ENCODE peak calls at places on chromosomes 13 and 19, in six cellular contexts. V is Panc1, M is mammary epithelial cell, A is foreskin fibroblast, K is body of pancreas, T is epithelial cell of esophagus. W is an unnamed sample.

GRCh38 chr19:1133471-1133929 is 29.7 kb downstream of the GPX4 start:
- DNase-seq in A (no peak), V (no peak), M (no peak), T (peak), K (no peak), W (no peak)

GRCh38 chr19:15337202-15337601 is 4.9 kb upstream of the BRD4 start:
- DNase-seq in V (peak), T (no peak), K (no peak), A (peak), M (no peak), W (peak)

GRCh38 chr19:7873304-7874079 is 698 bp downstream of the PRR36 start:
- DNase-seq in T (no peak), V (no peak), A (no peak), K (no peak), M (no peak), W (no peak)

GRCh38 chr13:24328145-24328544 is 18.8 kb downstream of the C1QTNF9 start:
- DNase-seq in V (no peak), K (no peak), A (no peak), T (peak), M (no peak), W (no peak)

GRCh38 chr13:73262862-73263627 is 204.2 kb downstream of the KLF5 start:
- DNase-seq in A (no peak), V (no peak), K (no peak), M (peak), T (peak), W (no peak)

GRCh38 chr19:53865918-53866696 is 1.6 kb upstream of the MYADM start:
- DNase-seq in A (peak), M (peak), T (peak), V (no peak), K (peak), W (peak)

GRCh38 chr13:34733720-34734119 is 208.3 kb upstream of the NBEA start:
- DNase-seq in K (no peak), V (no peak), A (peak), M (peak), T (peak), W (no peak)

GRCh38 chr13:106610511-106610910 is 42.6 kb upstream of the ARGLU1 start:
- DNase-seq in A (peak), K (no peak), M (peak), V (no peak), T (peak), W (peak)

GRCh38 chr13:86399572-86399971 is 600.4 kb upstream of the SLITRK6 start:
- DNase-seq in T (no peak), A (no peak), K (no peak), V (no peak), M (no peak), W (no peak)

GRCh38 chr19:16385296-16385695 is 60.7 kb downstream of the KLF2 start:
- DNase-seq in M (no peak), K (peak), V (no peak), A (no peak), T (no peak), W (no peak)

GRCh38 chr13:35501721-35502235 is 25.3 kb upstream of the MAB21L1 start:
- DNase-seq in T (no peak), A (no peak), M (no peak), V (no peak), K (no peak), W (no peak)

GRCh38 chr13:37602743-37603381 is 4.3 kb upstream of the POSTN start:
- DNase-seq in T (peak), K (no peak), M (no peak), A (no peak), V (no peak), W (peak)

GRCh38 chr19:33310606-33311325 is 8.4 kb upstream of the CEBPA start:
- DNase-seq in M (no peak), A (no peak), T (peak), V (no peak), K (peak), W (no peak)

GRCh38 chr19:22427587-22428298 is 5.6 kb upstream of the ZNF98 start:
- DNase-seq in V (no peak), M (no peak), T (no peak), K (peak), A (no peak), W (no peak)

GRCh38 chr19:30371157-30371845 is 883 bp upstream of the ZNF536 start:
- DNase-seq in K (no peak), M (no peak), V (no peak), T (no peak), A (no peak), W (no peak)

GRCh38 chr19:53507523-53508442 is 30.2 kb upstream of the ZNF331 start:
- DNase-seq in A (no peak), K (no peak), V (no peak), T (no peak), M (no peak), W (no peak)

GRCh38 chr13:66364346-66364745 is 865.8 kb downstream of the PCDH9 start:
- DNase-seq in T (no peak), K (no peak), A (no peak), M (no peak), V (no peak), W (no peak)

GRCh38 chr19:45402469-45403070 is 2.3 kb downstream of the PPP1R13L start:
- DNase-seq in M (peak), K (peak), A (no peak), T (peak), V (no peak), W (no peak)

GRCh38 chr19:48858984-48859710 is 9.3 kb downstream of the PLEKHA4 start:
- DNase-seq in K (peak), V (no peak), M (no peak), T (no peak), A (no peak), W (no peak)

GRCh38 chr19:4916292-4917082 is 7.2 kb downstream of the UHRF1 start:
- DNase-seq in K (no peak), V (no peak), T (no peak), M (no peak), A (no peak), W (no peak)

GRCh38 chr19:48990400-48990799 is 2.7 kb downstream of the GYS1 start:
- DNase-seq in V (no peak), T (no peak), K (no peak), M (no peak), A (no peak), W (no peak)

GRCh38 chr19:3535235-3535921 is 3.6 kb upstream of the TEKTIP1 start:
- DNase-seq in V (no peak), A (no peak), K (no peak), T (no peak), M (no peak), W (no peak)

GRCh38 chr13:65111223-65111622 is 2118.9 kb downstream of the PCDH9 start:
- DNase-seq in M (no peak), T (no peak), V (no peak), A (no peak), K (no peak), W (no peak)

GRCh38 chr13:38954844-38955243 is 35.8 kb downstream of the STOML3 start:
- DNase-seq in T (no peak), M (no peak), A (no peak), K (no peak), V (no peak), W (no peak)

GRCh38 chr19:48139053-48139452 is 28.4 kb upstream of the PLA2G4C start:
- DNase-seq in K (no peak), M (no peak), T (no peak), V (no peak), A (no peak), W (no peak)

GRCh38 chr13:35700661-35701060 is 224.2 kb upstream of the MAB21L1 start:
- DNase-seq in K (no peak), M (no peak), V (no peak), T (no peak), A (no peak), W (peak)

GRCh38 chr13:59633290-59633689 is 530.4 kb downstream of the DIAPH3 start:
- DNase-seq in V (no peak), A (no peak), K (no peak), M (no peak), T (no peak), W (no peak)

GRCh38 chr13:54433511-54434206 is 1405.0 kb downstream of the OLFM4 start:
- DNase-seq in T (no peak), M (no peak), K (peak), V (no peak), A (no peak), W (no peak)

GRCh38 chr13:41389580-41389979 is 67.8 kb upstream of the RGCC start:
- DNase-seq in V (no peak), T (no peak), M (no peak), K (no peak), A (no peak), W (no peak)

GRCh38 chr19:8213827-8214672 is 4.9 kb downstream of the CERS4 start:
- DNase-seq in K (no peak), T (no peak), A (no peak), V (no peak), M (no peak), W (no peak)

GRCh38 chr19:13366529-13367143 is 139.6 kb downstream of the CACNA1A start:
- DNase-seq in T (peak), K (no peak), A (peak), M (peak), V (no peak), W (peak)
- TF ChIP-seq CTCF in T (peak), K (no peak), A (peak), M (peak), V (peak), W (peak)

DNA sequence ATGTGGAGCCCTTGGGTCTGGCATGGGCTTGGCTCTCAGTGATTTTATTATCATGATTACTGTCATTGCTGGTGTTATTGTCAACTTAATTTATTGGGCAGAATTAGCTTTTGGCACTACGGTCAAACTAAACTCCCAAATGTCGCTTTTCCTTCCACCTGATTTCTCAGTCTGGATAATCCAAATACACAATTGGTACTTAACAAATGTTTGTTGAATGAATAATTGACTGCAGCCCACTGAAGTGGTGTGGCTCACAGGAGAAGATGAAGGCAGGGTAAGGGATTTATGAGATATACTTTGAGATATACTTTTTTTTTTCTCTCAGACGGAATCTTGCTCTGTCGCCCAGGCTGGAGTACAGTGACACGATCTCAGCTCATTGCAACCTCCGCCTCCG is 1.5 kb downstream of the COLGALT1 start:
- DNase-seq in K (no peak), A (no peak), M (no peak), V (no peak), T (no peak), W (no peak)
- H3K4me3 ChIP-seq in K (no peak), A (peak), M (no peak), V (peak), T (no peak), W (peak)

GRCh38 chr13:113650731-113651148 is 7.3 kb downstream of the ATP4B start:
- DNase-seq in K (peak), A (no peak), V (no peak), M (no peak), T (no peak), W (no peak)

GRCh38 chr13:113650275-113650674 is 7.7 kb downstream of the ATP4B start:
- DNase-seq in A (no peak), M (no peak), V (no peak), K (peak), T (no peak), W (no peak)

GRCh38 chr13:113647351-113648217 is 10.4 kb downstream of the ATP4B start:
- DNase-seq in M (peak), A (peak), V (peak), K (peak), T (peak), W (peak)

GRCh38 chr13:113648218-113648615 is 9.8 kb downstream of the ATP4B start:
- DNase-seq in M (no peak), T (no peak), K (peak), V (no peak), A (no peak), W (no peak)

GRCh38 chr13:113649212-113649611 is 8.8 kb downstream of the ATP4B start:
- DNase-seq in V (no peak), A (no peak), K (peak), M (no peak), T (no peak), W (no peak)
- TF ChIP-seq CTCF in V (no peak), A (no peak), K (no peak), M (no peak), T (no peak), W (no peak)

GRCh38 chr13:110836600-110836903 is 78.3 kb downstream of the ANKRD10 start:
- DNase-seq in M (no peak), V (no peak), T (no peak), K (no peak), A (no peak), W (no peak)

GRCh38 chr13:110841846-110842245 is 73.0 kb downstream of the ANKRD10 start:
- DNase-seq in A (peak), M (peak), V (no peak), T (peak), K (no peak), W (no peak)

GRCh38 chr13:110838867-110839538 is 75.9 kb downstream of the ANKRD10 start:
- DNase-seq in V (no peak), M (no peak), K (no peak), A (no peak), T (no peak), W (no peak)

GRCh38 chr13:110845520-110845919 is 69.3 kb downstream of the ANKRD10 start:
- DNase-seq in T (no peak), M (no peak), V (no peak), K (no peak), A (no peak), W (no peak)

GRCh38 chr13:110841406-110841805 is 73.5 kb downstream of the ANKRD10 start:
- DNase-seq in A (no peak), V (no peak), T (no peak), K (no peak), M (no peak), W (no peak)
- H3K4me3 ChIP-seq in A (no peak), V (no peak), T (no peak), K (no peak), M (no peak), W (no peak)

GRCh38 chr13:102091231-102091630 is 310.6 kb downstream of the FGF14 start:
- DNase-seq in A (no peak), T (peak), M (peak), K (no peak), V (no peak), W (peak)
- TF ChIP-seq CTCF in A (no peak), T (peak), M (peak), K (no peak), V (no peak), W (peak)

GRCh38 chr19:35126624-35126959 is 8.3 kb downstream of the LGI4 start:
- DNase-seq in V (no peak), A (no peak), T (no peak), M (no peak), K (no peak), W (no peak)

GRCh38 chr19:35124098-35125060 is 8.8 kb downstream of the FXYD3 start:
- DNase-seq in A (peak), T (peak), K (peak), M (peak), V (no peak), W (peak)

GRCh38 chr19:35123573-35123972 is 8.0 kb downstream of the FXYD3 start:
- DNase-seq in M (peak), T (peak), V (no peak), A (peak), K (peak), W (no peak)

GRCh38 chr19:35125746-35126623 is 8.9 kb downstream of the LGI4 start:
- DNase-seq in V (no peak), A (no peak), K (no peak), M (peak), T (no peak), W (no peak)

GRCh38 chr19:35125270-35125717 is 9.6 kb downstream of the LGI4 start:
- DNase-seq in A (no peak), K (no peak), V (no peak), T (no peak), M (no peak), W (no peak)
- H3K4me3 ChIP-seq in A (no peak), K (no peak), V (no peak), T (no peak), M (no peak), W (no peak)

GRCh38 chr19:37226248-37226647 is 8.2 kb downstream of the ZNF383 start:
- DNase-seq in A (no peak), V (no peak), T (no peak), K (no peak), M (no peak), W (no peak)

GRCh38 chr19:37227996-37228395 is 10.0 kb downstream of the ZNF383 start:
- DNase-seq in V (no peak), K (peak), M (no peak), A (no peak), T (peak), W (peak)
- TF ChIP-seq CTCF in V (no peak), K (peak), M (peak), A (peak), T (peak), W (peak)

GRCh38 chr13:77042566-77043177 is 15.7 kb upstream of the FBXL3 start:
- DNase-seq in T (no peak), V (no peak), M (no peak), K (no peak), A (no peak), W (no peak)

GRCh38 chr13:77040835-77041234 is 13.9 kb upstream of the FBXL3 start:
- DNase-seq in V (no peak), M (no peak), K (no peak), T (no peak), A (no peak), W (no peak)

GRCh38 chr13:77038907-77039470 is 12.0 kb upstream of the FBXL3 start:
- DNase-seq in A (no peak), T (no peak), M (no peak), V (no peak), K (no peak), W (no peak)

GRCh38 chr13:77036294-77036693 is 9.3 kb upstream of the FBXL3 start:
- DNase-seq in T (no peak), V (no peak), K (no peak), M (no peak), A (no peak), W (no peak)

GRCh38 chr13:77040076-77040475 is 13.1 kb upstream of the FBXL3 start:
- DNase-seq in M (no peak), A (no peak), T (no peak), K (no peak), V (no peak), W (no peak)
- H3K4me3 ChIP-seq in M (no peak), A (no peak), T (no peak), K (no peak), V (no peak), W (no peak)